ENCODE peak calls at places on chromosomes 5 and 9, in four cellular contexts. I is ovary, S is spleen, M is suprapubic skin. C is an unnamed sample. For H3K36me3, the result is how much of the 10 kb centered on the place peaks cover.

GRCh38 chr5:128254789-128255188 is 171.2 kb downstream of the SLC12A2 start:
- DNase-seq in M (no peak), S (no peak), I (no peak), C (no peak)

GRCh38 chr5:60340965-60341471 is 358.9 kb downstream of the DEPDC1B start:
- DNase-seq in M (no peak), S (no peak), I (no peak), C (no peak)

GRCh38 chr5:3187846-3188425 is 407.7 kb upstream of the IRX1 start:
- DNase-seq in M (no peak), I (no peak), S (no peak), C (no peak)

GRCh38 chr9:78004478-78005229 is 27.0 kb downstream of the GNAQ start:
- DNase-seq in M (no peak), I (no peak), S (peak), C (no peak)

GRCh38 chr9:133120343-133121199 is 469 bp downstream of the RALGDS start:
- DNase-seq in S (peak), I (no peak), M (no peak), C (no peak)

GRCh38 chr9:118595719-118596305 is 773.4 kb downstream of the BRINP1 start:
- DNase-seq in I (no peak), S (no peak), M (no peak), C (peak)

GRCh38 chr9:94084314-94084713 is at the start of gene PTPDC1:
- DNase-seq in S (no peak), M (no peak), I (no peak), C (no peak)

GRCh38 chr5:156670615-156671014 is 179.5 kb upstream of the PPP1R2B start:
- DNase-seq in S (no peak), I (no peak), M (no peak), C (no peak)

GRCh38 chr9:36163049-36163839 is 5.9 kb upstream of the CCIN start:
- DNase-seq in I (peak), M (no peak), S (no peak), C (no peak)

GRCh38 chr5:8954801-8955200 is 591.1 kb downstream of the SEMA5A start:
- DNase-seq in M (no peak), I (no peak), S (no peak), C (no peak)

GRCh38 chr5:149794338-149795023 is 64.4 kb downstream of the PPARGC1B start:
- DNase-seq in I (no peak), S (no peak), M (no peak), C (no peak)

GRCh38 chr9:93468763-93469456 is 15.5 kb upstream of the FAM120AOS start:
- DNase-seq in M (no peak), S (no peak), I (no peak), C (peak)

GRCh38 chr5:73419414-73420390 is 28.9 kb downstream of the FOXD1 start:
- DNase-seq in I (no peak), S (no peak), M (no peak), C (no peak)

GRCh38 chr5:53105611-53106300 is 3.8 kb downstream of the MOCS2 start:
- DNase-seq in M (no peak), S (no peak), I (no peak), C (no peak)

GRCh38 chr5:9392625-9393024 is 153.2 kb downstream of the SEMA5A start:
- DNase-seq in M (no peak), S (no peak), I (no peak), C (no peak)

GRCh38 chr9:92266486-92266885 is 27.0 kb downstream of the IARS1 start:
- DNase-seq in M (no peak), I (no peak), S (no peak), C (no peak)

GRCh38 chr5:96101358-96102089 is 139.9 kb upstream of the ELL2 start:
- DNase-seq in S (no peak), M (no peak), I (no peak), C (no peak)

GRCh38 chr9:18756712-18757125 is 276.3 kb downstream of the SAXO1 start:
- DNase-seq in I (no peak), M (no peak), S (no peak), C (no peak)

GRCh38 chr5:141508808-141509611 is 20.1 kb downstream of the PCDHGC5 start:
- DNase-seq in I (peak), S (no peak), M (peak), C (peak)

GRCh38 chr5:144085381-144085780 is 85.1 kb downstream of the YIPF5 start:
- DNase-seq in S (no peak), M (no peak), I (no peak), C (no peak)

GRCh38 chr9:38682713-38683112 is 37.2 kb downstream of the FAM240B start:
- DNase-seq in S (no peak), I (no peak), M (no peak), C (no peak)

GRCh38 chr5:95720094-95720793 is 10.9 kb upstream of the RHOBTB3 start:
- DNase-seq in I (no peak), M (no peak), S (no peak), C (no peak)

GRCh38 chr5:19625562-19625961 is 362.4 kb downstream of the CDH18 start:
- DNase-seq in S (no peak), M (no peak), I (no peak), C (no peak)

GRCh38 chr5:158553195-158553945 is 546.3 kb downstream of the EBF1 start:
- DNase-seq in M (peak), I (no peak), S (no peak), C (no peak)

GRCh38 chr5:147626494-147626893 is 116.6 kb upstream of the DPYSL3 start:
- DNase-seq in S (no peak), M (no peak), I (no peak), C (no peak)

GRCh38 chr9:87850405-87850804 is 32.3 kb upstream of the SPATA31E1 start:
- DNase-seq in M (no peak), S (no peak), I (no peak), C (no peak)

GRCh38 chr5:179437341-179438001 is 92.2 kb upstream of the ADAMTS2 start:
- DNase-seq in M (no peak), I (no peak), S (peak), C (no peak)

GRCh38 chr9:116238225-116238624 is 84.6 kb downstream of the PAPPA start:
- DNase-seq in S (no peak), M (no peak), I (no peak), C (no peak)

GRCh38 chr5:172875372-172876279 is 41.6 kb downstream of the ERGIC1 start:
- DNase-seq in M (no peak), I (no peak), S (peak), C (no peak)

GRCh38 chr5:172878585-172879433 is 44.8 kb downstream of the ERGIC1 start:
- DNase-seq in I (peak), M (no peak), S (no peak), C (no peak)

GRCh38 chr5:172881691-172882370 is 47.8 kb downstream of the ERGIC1 start:
- DNase-seq in M (no peak), I (no peak), S (no peak), C (no peak)

GRCh38 chr5:172877496-172878260 is 43.6 kb downstream of the ERGIC1 start:
- DNase-seq in S (no peak), M (no peak), I (no peak), C (no peak)

GRCh38 chr5:172879434-172879828 is 45.4 kb downstream of the ERGIC1 start:
- DNase-seq in S (no peak), I (no peak), M (no peak), C (no peak)
- H3K4me3 ChIP-seq in S (no peak), I (no peak), M (peak), C (no peak)

DNA sequence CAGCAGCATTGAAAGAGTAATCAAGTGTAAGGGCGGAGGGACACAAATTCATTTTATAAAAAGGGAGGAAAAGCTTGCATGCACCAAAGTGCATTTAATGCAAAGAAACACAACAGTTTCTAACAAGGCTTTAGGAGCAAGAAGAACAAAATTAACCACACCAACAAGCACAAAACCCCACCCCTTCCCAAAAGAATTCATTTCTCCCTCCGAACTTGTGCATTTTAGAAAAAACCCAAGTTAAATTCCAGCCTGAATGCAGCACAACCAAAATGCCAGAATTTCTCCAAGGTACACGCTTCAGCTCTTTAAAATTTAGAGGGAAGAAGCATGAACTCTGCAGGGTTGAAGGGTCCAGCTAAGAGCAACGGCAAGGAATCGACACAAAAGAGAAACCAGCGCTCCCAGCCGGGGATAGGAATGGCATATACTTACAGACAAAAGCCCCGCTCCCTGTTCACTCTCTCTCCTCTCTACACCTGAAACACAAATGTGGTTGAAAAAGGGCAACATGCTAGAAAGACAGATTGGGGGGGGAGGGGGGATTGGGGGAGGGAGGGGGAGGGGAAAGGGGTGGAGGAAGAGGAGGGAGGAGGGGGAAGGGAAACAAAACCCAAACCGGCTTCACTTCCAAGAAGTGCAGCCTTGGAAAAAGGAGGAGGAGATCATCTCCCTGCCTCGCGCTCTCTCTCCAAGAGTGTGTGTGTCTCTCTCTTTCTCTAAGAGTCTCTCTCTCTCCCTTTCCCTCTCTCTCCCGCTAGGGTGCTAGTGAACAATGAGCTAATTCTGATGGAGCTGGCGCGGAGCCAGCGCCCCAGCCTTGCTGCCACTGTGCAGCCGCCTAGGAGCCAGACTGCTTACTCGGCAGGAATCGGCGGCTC is at the start of gene NREP:
- DNase-seq in M (peak), I (peak), S (peak), C (peak)
- TF ChIP-seq POLR2A in M (no peak), I (peak), S (no peak), C (no peak)

GRCh38 chr9:108876425-108876824 is 14.4 kb downstream of the ACTL7A start:
- DNase-seq in I (no peak), M (no peak), S (no peak), C (no peak)
- H3K36me3 ChIP-seq in I (under half), M (half or more), S (half or more), C (under half)

DNA sequence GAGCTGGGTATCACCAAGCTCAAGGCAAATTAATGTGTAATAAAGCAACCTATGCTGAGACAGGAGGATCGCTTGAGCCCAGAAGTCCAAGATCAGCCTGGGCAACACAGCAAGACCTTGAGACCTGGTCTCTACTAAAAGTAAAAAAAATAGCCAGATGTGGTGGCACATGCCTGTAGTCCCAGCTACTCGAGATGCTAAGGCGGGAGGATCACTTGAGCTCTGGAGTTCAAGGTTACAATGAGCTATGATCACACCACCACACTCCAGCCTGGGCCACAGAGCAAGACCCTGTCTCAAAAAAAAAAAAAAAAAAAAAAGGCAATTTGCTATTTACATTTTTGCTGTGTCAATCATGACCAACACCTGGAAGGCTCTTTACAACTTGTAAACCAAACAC is 5.2 kb downstream of the STRBP start:
- DNase-seq in I (no peak), S (no peak), M (no peak), C (no peak)
- H3K4me3 ChIP-seq in I (no peak), S (no peak), M (no peak), C (no peak)

GRCh38 chr9:134438204-134438788 is 112.0 kb downstream of the RXRA start:
- DNase-seq in I (peak), S (no peak), M (no peak), C (no peak)

GRCh38 chr9:134437417-134438203 is 111.4 kb downstream of the RXRA start:
- DNase-seq in M (no peak), S (no peak), I (peak), C (no peak)

GRCh38 chr9:134441227-134442086 is 115.2 kb downstream of the RXRA start:
- DNase-seq in M (no peak), S (no peak), I (peak), C (no peak)

GRCh38 chr9:134440636-134441226 is 114.5 kb downstream of the RXRA start:
- DNase-seq in S (no peak), M (no peak), I (peak), C (no peak)

GRCh38 chr9:134439368-134439784 is 113.1 kb downstream of the RXRA start:
- DNase-seq in M (no peak), I (peak), S (no peak), C (no peak)
- TF ChIP-seq POLR2A in M (no peak), I (no peak), S (no peak), C (no peak)

GRCh38 chr9:76646249-76646648 is 118.0 kb upstream of the PCA3 start:
- DNase-seq in S (no peak), M (no peak), I (no peak), C (peak)

GRCh38 chr9:76643399-76644117 is 120.7 kb upstream of the PCA3 start:
- DNase-seq in S (peak), I (no peak), M (no peak), C (no peak)

GRCh38 chr9:76642701-76643209 is 121.5 kb upstream of the PCA3 start:
- DNase-seq in S (peak), M (no peak), I (no peak), C (no peak)

GRCh38 chr9:76644647-76645250 is 119.5 kb upstream of the PCA3 start:
- DNase-seq in S (no peak), M (no peak), I (no peak), C (no peak)

DNA sequence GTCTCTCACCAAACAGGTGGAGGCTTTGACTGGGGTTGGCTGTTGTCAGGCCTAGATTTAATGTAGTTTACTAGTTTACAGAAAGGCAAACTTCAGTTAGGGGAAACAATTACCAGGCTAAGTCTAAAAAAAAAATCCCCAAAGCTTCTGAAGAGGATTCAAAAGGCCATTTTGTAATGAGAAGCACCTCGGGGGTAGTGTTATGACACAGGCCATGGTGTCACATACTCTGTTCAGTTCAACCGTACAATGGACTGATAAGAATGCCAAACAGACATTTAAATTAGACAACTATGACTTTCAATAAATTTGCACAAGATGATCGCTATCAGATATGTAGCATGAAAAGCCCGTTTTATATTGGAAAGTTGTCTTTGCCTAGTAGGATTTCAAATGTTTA is 120.1 kb upstream of the PCA3 start:
- DNase-seq in I (no peak), S (no peak), M (no peak), C (no peak)
- H3K36me3 ChIP-seq in I (under half), S (under half), M (under half), C (under half)

GRCh38 chr9:91207889-91208651 is 153.6 kb downstream of the AUH start:
- DNase-seq in S (no peak), I (no peak), M (no peak), C (no peak)
- H3K4me3 ChIP-seq in S (no peak), I (no peak), M (no peak), C (no peak)

GRCh38 chr9:137182836-137183235 is 5.5 kb downstream of the ANAPC2 start:
- DNase-seq in M (no peak), I (no peak), S (no peak), C (no peak)
- TF ChIP-seq POLR2A in M (no peak), I (no peak), S (no peak), C (no peak)

GRCh38 chr9:33466565-33467495 is 6.9 kb downstream of the NOL6 start:
- DNase-seq in I (peak), S (peak), M (peak), C (peak)

GRCh38 chr9:33467526-33467925 is 6.2 kb downstream of the NOL6 start:
- DNase-seq in I (no peak), M (no peak), S (peak), C (peak)

GRCh38 chr9:33464045-33464636 is 9.6 kb downstream of the NOL6 start:
- DNase-seq in S (peak), I (no peak), M (no peak), C (no peak)

GRCh38 chr9:33465096-33465495 is 8.6 kb downstream of the NOL6 start:
- DNase-seq in S (peak), I (no peak), M (peak), C (no peak)

DNA sequence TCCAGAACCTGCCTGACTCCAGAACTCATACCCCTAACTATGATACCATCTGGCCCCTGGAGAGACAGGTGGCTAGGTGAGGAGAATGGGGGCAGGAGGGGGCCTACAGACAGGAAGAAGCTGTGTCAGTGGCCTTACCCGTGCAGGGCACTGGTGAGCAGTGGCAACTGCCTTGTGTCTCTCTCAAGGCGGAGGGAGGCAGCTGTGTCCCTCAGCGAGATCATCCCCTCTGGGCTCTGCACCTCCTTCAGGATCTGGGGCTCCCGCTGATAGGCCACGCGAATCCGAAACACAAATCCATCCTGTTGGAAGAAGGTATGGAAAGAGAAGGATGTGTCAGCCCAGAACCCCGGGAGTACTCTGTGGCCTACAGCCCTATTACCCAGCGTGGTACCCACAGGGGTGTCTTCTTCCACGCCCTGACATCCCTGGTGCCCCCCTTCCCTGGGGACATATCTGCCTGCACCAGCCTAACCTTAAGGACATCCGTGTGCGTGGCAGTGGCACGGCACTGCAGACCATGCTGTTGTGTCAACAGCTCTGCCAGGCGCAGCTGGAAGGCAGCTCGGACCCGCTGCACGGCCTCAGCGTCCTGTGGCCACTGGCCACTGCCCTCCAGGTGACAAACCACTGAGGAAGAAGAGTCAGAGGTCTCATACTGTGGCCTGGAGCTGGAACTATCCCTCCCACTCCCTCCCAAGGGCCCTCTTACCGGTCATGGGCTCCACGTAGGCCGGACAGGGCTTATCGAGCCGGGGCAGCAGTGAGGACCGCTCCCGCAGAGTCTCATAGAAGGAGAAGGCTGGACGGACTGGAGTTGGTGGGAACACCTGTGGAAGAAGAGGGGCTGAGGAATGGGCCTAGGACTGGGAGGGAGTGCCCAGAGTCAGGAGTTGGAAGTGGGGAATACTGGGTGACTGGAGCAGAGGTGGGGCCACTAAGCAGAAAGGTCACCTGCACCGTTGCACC is 7.8 kb downstream of the NOL6 start:
- DNase-seq in S (peak), M (peak), I (no peak), C (no peak)
- H3K36me3 ChIP-seq in S (half or more), M (half or more), I (under half), C (under half)

DNA sequence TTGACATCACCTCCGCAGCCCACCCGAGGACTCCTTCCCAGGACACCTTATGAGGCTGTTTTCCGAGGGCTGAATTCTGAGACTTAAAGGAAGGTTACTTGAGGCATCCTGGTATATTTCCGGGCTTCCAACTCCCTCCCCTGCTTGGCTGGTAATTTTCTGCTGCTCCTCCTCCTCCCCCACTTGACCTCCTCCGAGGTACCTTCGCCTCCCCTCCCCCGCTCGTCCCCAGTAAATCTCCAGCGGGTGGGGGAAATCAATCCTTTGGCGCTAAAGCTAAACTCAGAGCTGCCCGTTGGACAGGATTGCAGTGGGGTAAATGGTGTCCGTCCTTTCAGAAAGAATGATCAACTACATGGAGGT is 4.9 kb upstream of the ISL1 start:
- DNase-seq in M (no peak), S (no peak), I (no peak), C (no peak)
- H3K4me3 ChIP-seq in M (peak), S (peak), I (no peak), C (no peak)